ENCODE peak calls at places on chromosome 15, in six cellular contexts. One of them, this sample, is unnamed.

GRCh38 chr15:31058236-31058962 is 43.1 kb downstream of the TRPM1 start:
- DNase-seq in heart left ventricle: no peak
- DNase-seq in lung: no peak
- DNase-seq in fibroblast of villous mesenchyme: no peak
- DNase-seq in astrocyte of the spinal cord: no peak
- DNase-seq in PC-9: no peak
- DNase-seq in this sample: no peak

GRCh38 chr15:87871130-87871737 is 385.3 kb downstream of the NTRK3 start:
- DNase-seq in fibroblast of villous mesenchyme: no peak
- DNase-seq in lung: no peak
- DNase-seq in astrocyte of the spinal cord: no peak
- DNase-seq in PC-9: no peak
- DNase-seq in heart left ventricle: no peak
- DNase-seq in this sample: peak; percentile 35

GRCh38 chr15:31100738-31101137 is 787 bp downstream of the TRPM1 start:
- DNase-seq in lung: no peak
- DNase-seq in astrocyte of the spinal cord: no peak
- DNase-seq in heart left ventricle: no peak
- DNase-seq in PC-9: no peak
- DNase-seq in fibroblast of villous mesenchyme: no peak
- DNase-seq in this sample: no peak

GRCh38 chr15:77608774-77609173 is 23.9 kb downstream of the LINGO1 start:
- DNase-seq in fibroblast of villous mesenchyme: no peak
- DNase-seq in heart left ventricle: no peak
- DNase-seq in astrocyte of the spinal cord: no peak
- DNase-seq in lung: no peak
- DNase-seq in PC-9: no peak
- DNase-seq in this sample: no peak

GRCh38 chr15:47332481-47332880 is 384.8 kb upstream of the SEMA6D start:
- DNase-seq in PC-9: no peak
- DNase-seq in heart left ventricle: no peak
- DNase-seq in lung: no peak
- DNase-seq in fibroblast of villous mesenchyme: peak; percentile 69
- DNase-seq in astrocyte of the spinal cord: peak; percentile 13
- DNase-seq in this sample: no peak

GRCh38 chr15:72199721-72200212 is 2.2 kb upstream of the GRAMD2A start:
- DNase-seq in heart left ventricle: peak; percentile 79
- DNase-seq in lung: peak; percentile 82
- DNase-seq in fibroblast of villous mesenchyme: peak; percentile 77
- DNase-seq in PC-9: peak; percentile 82
- DNase-seq in astrocyte of the spinal cord: peak; percentile 67
- DNase-seq in this sample: no peak

GRCh38 chr15:88115529-88116152 is 140.9 kb downstream of the NTRK3 start:
- DNase-seq in fibroblast of villous mesenchyme: no peak
- DNase-seq in lung: no peak
- DNase-seq in PC-9: no peak
- DNase-seq in heart left ventricle: no peak
- DNase-seq in astrocyte of the spinal cord: peak; percentile 4
- DNase-seq in this sample: no peak

GRCh38 chr15:32746116-32746857 is 28.5 kb downstream of the GREM1 start:
- DNase-seq in fibroblast of villous mesenchyme: no peak
- DNase-seq in astrocyte of the spinal cord: no peak
- DNase-seq in heart left ventricle: no peak
- DNase-seq in PC-9: no peak
- DNase-seq in lung: no peak
- DNase-seq in this sample: no peak

GRCh38 chr15:82803793-82804574 is 1.9 kb downstream of the FSD2 start:
- DNase-seq in fibroblast of villous mesenchyme: peak; percentile 28
- DNase-seq in astrocyte of the spinal cord: no peak
- DNase-seq in lung: no peak
- DNase-seq in heart left ventricle: no peak
- DNase-seq in PC-9: no peak
- DNase-seq in this sample: no peak

GRCh38 chr15:45451265-45451664 is 71.3 kb downstream of the SLC30A4 start:
- DNase-seq in PC-9: no peak
- DNase-seq in astrocyte of the spinal cord: no peak
- DNase-seq in fibroblast of villous mesenchyme: no peak
- DNase-seq in lung: no peak
- DNase-seq in heart left ventricle: no peak
- DNase-seq in this sample: no peak

GRCh38 chr15:76575177-76576078 is 238.9 kb downstream of the ISL2 start:
- DNase-seq in astrocyte of the spinal cord: no peak
- DNase-seq in fibroblast of villous mesenchyme: no peak
- DNase-seq in lung: no peak
- DNase-seq in PC-9: no peak
- DNase-seq in heart left ventricle: no peak
- DNase-seq in this sample: no peak

GRCh38 chr15:77023576-77024272 is 28.8 kb downstream of the PSTPIP1 start:
- DNase-seq in fibroblast of villous mesenchyme: no peak
- DNase-seq in lung: no peak
- DNase-seq in PC-9: no peak
- DNase-seq in heart left ventricle: no peak
- DNase-seq in astrocyte of the spinal cord: no peak
- DNase-seq in this sample: no peak

GRCh38 chr15:43408789-43409188 is 37.9 kb downstream of the TUBGCP4 start:
- DNase-seq in astrocyte of the spinal cord: no peak
- DNase-seq in PC-9: no peak
- DNase-seq in fibroblast of villous mesenchyme: no peak
- DNase-seq in lung: no peak
- DNase-seq in heart left ventricle: no peak
- DNase-seq in this sample: no peak

GRCh38 chr15:29904731-29905417 is 82.6 kb upstream of the TJP1 start:
- DNase-seq in lung: no peak
- DNase-seq in heart left ventricle: no peak
- DNase-seq in PC-9: no peak
- DNase-seq in astrocyte of the spinal cord: peak; percentile 15
- DNase-seq in fibroblast of villous mesenchyme: no peak
- DNase-seq in this sample: no peak

GRCh38 chr15:82621970-82622369 is 25.2 kb downstream of the CPEB1 start:
- DNase-seq in fibroblast of villous mesenchyme: no peak
- DNase-seq in lung: no peak
- DNase-seq in heart left ventricle: no peak
- DNase-seq in PC-9: no peak
- DNase-seq in astrocyte of the spinal cord: no peak
- DNase-seq in this sample: no peak

GRCh38 chr15:88688394-88688933 is 49.6 kb downstream of the ISG20 start:
- DNase-seq in heart left ventricle: no peak
- DNase-seq in fibroblast of villous mesenchyme: no peak
- DNase-seq in PC-9: no peak
- DNase-seq in lung: no peak
- DNase-seq in astrocyte of the spinal cord: no peak
- DNase-seq in this sample: no peak

GRCh38 chr15:81880833-81881232 is 165.0 kb downstream of the MEX3B start:
- DNase-seq in fibroblast of villous mesenchyme: no peak
- DNase-seq in lung: no peak
- DNase-seq in PC-9: no peak
- DNase-seq in astrocyte of the spinal cord: no peak
- DNase-seq in heart left ventricle: no peak
- DNase-seq in this sample: no peak

GRCh38 chr15:90159213-90159612 is 41.9 kb upstream of the SEMA4B start:
- DNase-seq in heart left ventricle: no peak
- DNase-seq in lung: no peak
- DNase-seq in astrocyte of the spinal cord: no peak
- DNase-seq in PC-9: no peak
- DNase-seq in fibroblast of villous mesenchyme: peak; percentile 7
- DNase-seq in this sample: no peak

GRCh38 chr15:41945701-41946100 is 26.7 kb downstream of the EHD4 start:
- DNase-seq in heart left ventricle: no peak
- DNase-seq in astrocyte of the spinal cord: no peak
- DNase-seq in fibroblast of villous mesenchyme: no peak
- DNase-seq in PC-9: no peak
- DNase-seq in lung: no peak
- DNase-seq in this sample: no peak

GRCh38 chr15:80568298-80568697 is 126.8 kb upstream of the ABHD17C start:
- DNase-seq in fibroblast of villous mesenchyme: no peak
- DNase-seq in PC-9: no peak
- DNase-seq in lung: no peak
- DNase-seq in astrocyte of the spinal cord: peak; percentile 74
- DNase-seq in heart left ventricle: peak; percentile 8
- DNase-seq in this sample: no peak

GRCh38 chr15:91678003-91678402 is 175.5 kb upstream of the SLCO3A1 start:
- DNase-seq in heart left ventricle: no peak
- DNase-seq in lung: no peak
- DNase-seq in astrocyte of the spinal cord: no peak
- DNase-seq in PC-9: no peak
- DNase-seq in fibroblast of villous mesenchyme: no peak
- DNase-seq in this sample: no peak

GRCh38 chr15:29018983-29019875 is 133.5 kb downstream of the APBA2 start:
- DNase-seq in heart left ventricle: no peak
- DNase-seq in astrocyte of the spinal cord: no peak
- DNase-seq in lung: no peak
- DNase-seq in PC-9: no peak
- DNase-seq in fibroblast of villous mesenchyme: no peak
- DNase-seq in this sample: no peak

GRCh38 chr15:55649058-55649423 is 60.9 kb upstream of the PYGO1 start:
- DNase-seq in lung: no peak
- DNase-seq in heart left ventricle: no peak
- DNase-seq in astrocyte of the spinal cord: peak; percentile 67
- DNase-seq in PC-9: no peak
- DNase-seq in fibroblast of villous mesenchyme: peak; percentile 50
- DNase-seq in this sample: peak; percentile 25

GRCh38 chr15:57060799-57061198 is 142.4 kb downstream of the TCF12 start:
- DNase-seq in fibroblast of villous mesenchyme: no peak
- DNase-seq in heart left ventricle: no peak
- DNase-seq in astrocyte of the spinal cord: peak; percentile 86
- DNase-seq in PC-9: peak; percentile 3
- DNase-seq in lung: no peak
- DNase-seq in this sample: peak; percentile 39

GRCh38 chr15:39834256-39834655 is 51.6 kb upstream of the FSIP1 start:
- DNase-seq in heart left ventricle: no peak
- DNase-seq in astrocyte of the spinal cord: peak; percentile 25
- DNase-seq in fibroblast of villous mesenchyme: peak; percentile 69
- DNase-seq in lung: no peak
- DNase-seq in PC-9: no peak
- DNase-seq in this sample: peak; percentile 59

GRCh38 chr15:100849021-100849831 is 30.4 kb upstream of the ALDH1A3 start:
- DNase-seq in heart left ventricle: peak; percentile 33
- DNase-seq in fibroblast of villous mesenchyme: peak; percentile 58
- DNase-seq in lung: peak; percentile 62
- DNase-seq in astrocyte of the spinal cord: peak; percentile 40
- DNase-seq in PC-9: peak; percentile 88
- DNase-seq in this sample: peak; percentile 8
- TF ChIP-seq CTCF in heart left ventricle: no peak
- TF ChIP-seq CTCF in fibroblast of villous mesenchyme: peak; percentile 36
- TF ChIP-seq CTCF in lung: no peak
- TF ChIP-seq CTCF in astrocyte of the spinal cord: peak; percentile 28
- TF ChIP-seq CTCF in PC-9: peak; percentile 56
- TF ChIP-seq CTCF in this sample: peak; percentile 48

DNA sequence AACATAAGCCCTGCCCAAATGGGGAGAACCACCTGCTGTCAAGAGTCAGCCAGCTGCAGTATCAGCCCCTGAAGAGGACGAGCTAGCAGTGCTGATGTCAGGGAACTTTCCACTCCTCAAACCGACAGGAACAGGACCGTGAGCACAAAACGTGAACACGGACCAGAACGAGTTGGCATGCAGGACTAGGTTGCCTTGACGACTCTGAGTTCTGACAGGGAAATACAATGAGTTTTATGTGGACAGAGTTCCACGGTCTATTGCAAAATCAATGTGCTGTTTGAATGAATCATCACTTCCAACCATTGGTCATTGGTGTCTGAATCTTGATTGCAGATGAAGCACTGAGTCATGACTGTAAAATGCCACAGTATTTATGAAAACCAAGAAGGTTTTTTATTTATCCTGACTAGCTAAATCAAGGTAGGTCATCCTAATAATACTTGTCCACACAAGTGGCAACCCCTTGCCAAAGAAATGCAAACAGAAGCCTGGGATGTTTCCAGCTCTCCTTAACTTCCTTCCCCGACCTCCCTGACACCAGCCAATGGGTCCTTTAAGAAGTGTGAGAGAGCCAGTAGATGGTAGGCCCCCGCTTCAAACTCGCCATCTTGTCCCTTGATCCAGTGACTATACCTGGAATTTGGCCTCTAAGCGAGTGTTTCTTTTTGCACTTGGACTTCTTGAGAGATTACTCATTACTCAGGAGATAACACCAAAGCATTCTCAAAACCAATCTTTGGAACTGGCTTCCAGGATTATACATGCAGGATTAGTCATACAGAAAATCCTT is 119.6 kb downstream of the ASB7 start:
- DNase-seq in PC-9: peak; percentile 87
- DNase-seq in lung: peak; percentile 84
- DNase-seq in astrocyte of the spinal cord: peak; percentile 99
- DNase-seq in heart left ventricle: peak; percentile 43
- DNase-seq in fibroblast of villous mesenchyme: peak; percentile 99
- DNase-seq in this sample: peak; percentile 99
- H3K4me3 ChIP-seq in PC-9: peak overlapping the region; percentile 41
- H3K4me3 ChIP-seq in lung: no peak overlapping the region
- H3K4me3 ChIP-seq in astrocyte of the spinal cord: no peak overlapping the region
- H3K4me3 ChIP-seq in heart left ventricle: no peak overlapping the region
- H3K4me3 ChIP-seq in fibroblast of villous mesenchyme: no peak overlapping the region
- H3K4me3 ChIP-seq in this sample: no peak overlapping the region

DNA sequence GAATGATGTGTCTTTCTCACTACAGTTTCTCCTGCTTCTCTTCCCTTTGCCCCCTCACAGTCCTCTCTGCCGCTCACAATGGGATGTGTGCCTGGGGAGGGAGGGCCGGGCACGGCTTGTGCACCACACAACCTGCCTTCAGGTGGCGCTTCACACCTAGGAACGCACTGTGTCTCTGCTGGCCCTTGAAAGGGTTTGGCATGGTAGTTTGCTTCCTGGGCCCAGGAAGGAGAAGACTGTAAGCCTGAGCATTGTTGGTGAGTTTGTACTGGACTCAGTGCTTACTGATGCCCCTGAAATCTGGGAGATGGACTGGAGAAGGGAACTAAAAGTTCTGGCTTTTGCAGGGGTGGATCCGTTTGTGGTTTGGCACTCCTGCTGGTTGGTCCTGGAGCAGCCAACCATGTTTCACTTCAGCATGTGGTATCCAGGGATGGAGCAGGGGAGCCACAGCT is 9.2 kb downstream of the ALPK3 start:
- DNase-seq in PC-9: peak; percentile 43
- DNase-seq in heart left ventricle: peak; percentile 38
- DNase-seq in fibroblast of villous mesenchyme: no peak
- DNase-seq in astrocyte of the spinal cord: peak; percentile 24
- DNase-seq in lung: no peak
- DNase-seq in this sample: no peak
- TF ChIP-seq CTCF in PC-9: peak; percentile 66
- TF ChIP-seq CTCF in heart left ventricle: peak; percentile 25
- TF ChIP-seq CTCF in fibroblast of villous mesenchyme: no peak
- TF ChIP-seq CTCF in astrocyte of the spinal cord: no peak
- TF ChIP-seq CTCF in lung: no peak
- TF ChIP-seq CTCF in this sample: peak; percentile 20

GRCh38 chr15:68184616-68185470 is 20.3 kb downstream of the CALML4 start:
- DNase-seq in PC-9: no peak
- DNase-seq in astrocyte of the spinal cord: no peak
- DNase-seq in lung: no peak
- DNase-seq in heart left ventricle: no peak
- DNase-seq in fibroblast of villous mesenchyme: no peak
- DNase-seq in this sample: no peak

GRCh38 chr15:68186671-68187397 is 18.3 kb downstream of the CALML4 start:
- DNase-seq in fibroblast of villous mesenchyme: peak; percentile 59
- DNase-seq in heart left ventricle: no peak
- DNase-seq in lung: no peak
- DNase-seq in PC-9: no peak
- DNase-seq in astrocyte of the spinal cord: peak; percentile 80
- DNase-seq in this sample: peak; percentile 22

GRCh38 chr15:68190048-68190447 is 15.1 kb downstream of the CALML4 start:
- DNase-seq in PC-9: no peak
- DNase-seq in fibroblast of villous mesenchyme: no peak
- DNase-seq in heart left ventricle: no peak
- DNase-seq in astrocyte of the spinal cord: no peak
- DNase-seq in lung: no peak
- DNase-seq in this sample: no peak

GRCh38 chr15:68188647-68189046 is 16.5 kb downstream of the CALML4 start:
- DNase-seq in PC-9: no peak
- DNase-seq in lung: no peak
- DNase-seq in astrocyte of the spinal cord: no peak
- DNase-seq in fibroblast of villous mesenchyme: no peak
- DNase-seq in heart left ventricle: no peak
- DNase-seq in this sample: no peak

GRCh38 chr15:68187559-68187958 is 17.6 kb downstream of the CALML4 start:
- DNase-seq in heart left ventricle: peak; percentile 67
- DNase-seq in lung: no peak
- DNase-seq in astrocyte of the spinal cord: peak; percentile 86
- DNase-seq in fibroblast of villous mesenchyme: peak; percentile 77
- DNase-seq in PC-9: no peak
- DNase-seq in this sample: peak; percentile 59
- H3K4me3 ChIP-seq in heart left ventricle: no peak overlapping the region
- H3K4me3 ChIP-seq in lung: no peak overlapping the region
- H3K4me3 ChIP-seq in astrocyte of the spinal cord: no peak overlapping the region
- H3K4me3 ChIP-seq in fibroblast of villous mesenchyme: peak overlapping the region; percentile 1
- H3K4me3 ChIP-seq in PC-9: no peak overlapping the region
- H3K4me3 ChIP-seq in this sample: no peak overlapping the region

This sample was measured in BJ.